ENCODE peak calls at places on chromosomes 16 and 17, in four cellular contexts. One of them, this sample, is unnamed. For H3K4me1, the result is how much of the 10 kb centered on the place peaks cover.

GRCh38 chr16:48617711-48618148 is 7.8 kb upstream of the N4BP1 start:
- DNase-seq in cardiac muscle cell: peak
- DNase-seq in psoas muscle: no peak
- DNase-seq in adrenal gland: peak
- DNase-seq in this sample: no peak

GRCh38 chr16:48912360-48912759 is 302.4 kb upstream of the N4BP1 start:
- DNase-seq in cardiac muscle cell: no peak
- DNase-seq in psoas muscle: no peak
- DNase-seq in adrenal gland: no peak
- DNase-seq in this sample: no peak

GRCh38 chr16:2692251-2692947 is 10.1 kb downstream of the KCTD5 start:
- DNase-seq in cardiac muscle cell: no peak
- DNase-seq in psoas muscle: peak
- DNase-seq in adrenal gland: peak
- DNase-seq in this sample: no peak

GRCh38 chr16:55294947-55295346 is 29.1 kb upstream of the IRX6 start:
- DNase-seq in cardiac muscle cell: peak
- DNase-seq in psoas muscle: peak
- DNase-seq in adrenal gland: no peak
- DNase-seq in this sample: no peak

GRCh38 chr17:50018909-50019308 is 23.9 kb upstream of the DLX3 start:
- DNase-seq in cardiac muscle cell: no peak
- DNase-seq in psoas muscle: no peak
- DNase-seq in adrenal gland: no peak
- DNase-seq in this sample: no peak

GRCh38 chr17:83055911-83056582 is 23.4 kb upstream of the METRNL start:
- DNase-seq in cardiac muscle cell: no peak
- DNase-seq in psoas muscle: peak
- DNase-seq in adrenal gland: peak
- DNase-seq in this sample: no peak

GRCh38 chr17:46129302-46129701 is 63.9 kb downstream of the KANSL1 start:
- DNase-seq in cardiac muscle cell: peak
- DNase-seq in psoas muscle: no peak
- DNase-seq in adrenal gland: no peak
- DNase-seq in this sample: no peak

GRCh38 chr16:27628216-27628945 is 78.4 kb downstream of the KATNIP start:
- DNase-seq in cardiac muscle cell: peak
- DNase-seq in psoas muscle: no peak
- DNase-seq in adrenal gland: no peak
- DNase-seq in this sample: no peak

GRCh38 chr16:84410361-84411138 is 42.2 kb downstream of the ATP2C2 start:
- DNase-seq in cardiac muscle cell: no peak
- DNase-seq in psoas muscle: no peak
- DNase-seq in adrenal gland: no peak
- DNase-seq in this sample: no peak

GRCh38 chr17:229130-229944 is 47.9 kb upstream of the DOC2B start:
- DNase-seq in cardiac muscle cell: no peak
- DNase-seq in psoas muscle: peak
- DNase-seq in adrenal gland: no peak
- DNase-seq in this sample: no peak

GRCh38 chr17:231966-232807 is 50.7 kb upstream of the DOC2B start:
- DNase-seq in cardiac muscle cell: no peak
- DNase-seq in psoas muscle: peak
- DNase-seq in adrenal gland: peak
- DNase-seq in this sample: no peak

GRCh38 chr17:229945-230235 is 48.4 kb upstream of the DOC2B start:
- DNase-seq in cardiac muscle cell: no peak
- DNase-seq in psoas muscle: no peak
- DNase-seq in adrenal gland: no peak
- DNase-seq in this sample: no peak

GRCh38 chr17:230371-230770 is 48.9 kb upstream of the DOC2B start:
- DNase-seq in cardiac muscle cell: no peak
- DNase-seq in psoas muscle: peak
- DNase-seq in adrenal gland: no peak
- DNase-seq in this sample: no peak

GRCh38 chr17:231191-231965 is 49.9 kb upstream of the DOC2B start:
- DNase-seq in cardiac muscle cell: no peak
- DNase-seq in psoas muscle: peak
- DNase-seq in adrenal gland: no peak
- DNase-seq in this sample: no peak
- H3K27ac ChIP-seq in cardiac muscle cell: peak
- H3K27ac ChIP-seq in psoas muscle: no peak
- H3K27ac ChIP-seq in adrenal gland: no peak
- H3K27ac ChIP-seq in this sample: no peak

GRCh38 chr16:22847690-22848089 is 33.7 kb downstream of the HS3ST2 start:
- DNase-seq in cardiac muscle cell: no peak
- DNase-seq in psoas muscle: no peak
- DNase-seq in adrenal gland: no peak
- DNase-seq in this sample: no peak
- H3K4me1 ChIP-seq in cardiac muscle cell: under half
- H3K4me1 ChIP-seq in psoas muscle: under half
- H3K4me1 ChIP-seq in adrenal gland: under half
- H3K4me1 ChIP-seq in this sample: under half

GRCh38 chr17:1593630-1593931 is 31.0 kb upstream of the PITPNA start:
- DNase-seq in cardiac muscle cell: no peak
- DNase-seq in psoas muscle: no peak
- DNase-seq in adrenal gland: no peak
- DNase-seq in this sample: no peak
- H3K4me3 ChIP-seq in cardiac muscle cell: no peak
- H3K4me3 ChIP-seq in psoas muscle: no peak
- H3K4me3 ChIP-seq in adrenal gland: no peak
- H3K4me3 ChIP-seq in this sample: no peak

DNA sequence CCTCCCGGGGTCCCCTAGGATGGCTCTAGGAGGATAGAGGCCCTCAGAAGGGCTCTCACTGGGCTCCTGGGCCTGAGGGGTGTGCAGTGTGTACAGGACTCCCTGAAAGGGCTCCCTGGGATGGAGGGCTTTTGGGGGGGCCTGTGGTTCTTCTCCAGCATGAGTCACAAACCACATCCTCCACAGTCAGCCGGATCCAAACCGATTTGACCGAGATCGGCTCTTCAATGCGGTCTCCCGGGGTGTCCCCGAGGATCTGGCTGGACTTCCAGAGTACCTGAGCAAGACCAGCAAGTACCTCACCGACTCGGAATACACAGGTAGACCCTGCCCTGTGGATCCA is 4.5 kb downstream of the TRPV2 start:
- DNase-seq in cardiac muscle cell: no peak
- DNase-seq in psoas muscle: no peak
- DNase-seq in adrenal gland: no peak
- DNase-seq in this sample: no peak
- H3K27ac ChIP-seq in cardiac muscle cell: no peak
- H3K27ac ChIP-seq in psoas muscle: peak
- H3K27ac ChIP-seq in adrenal gland: peak
- H3K27ac ChIP-seq in this sample: no peak

DNA sequence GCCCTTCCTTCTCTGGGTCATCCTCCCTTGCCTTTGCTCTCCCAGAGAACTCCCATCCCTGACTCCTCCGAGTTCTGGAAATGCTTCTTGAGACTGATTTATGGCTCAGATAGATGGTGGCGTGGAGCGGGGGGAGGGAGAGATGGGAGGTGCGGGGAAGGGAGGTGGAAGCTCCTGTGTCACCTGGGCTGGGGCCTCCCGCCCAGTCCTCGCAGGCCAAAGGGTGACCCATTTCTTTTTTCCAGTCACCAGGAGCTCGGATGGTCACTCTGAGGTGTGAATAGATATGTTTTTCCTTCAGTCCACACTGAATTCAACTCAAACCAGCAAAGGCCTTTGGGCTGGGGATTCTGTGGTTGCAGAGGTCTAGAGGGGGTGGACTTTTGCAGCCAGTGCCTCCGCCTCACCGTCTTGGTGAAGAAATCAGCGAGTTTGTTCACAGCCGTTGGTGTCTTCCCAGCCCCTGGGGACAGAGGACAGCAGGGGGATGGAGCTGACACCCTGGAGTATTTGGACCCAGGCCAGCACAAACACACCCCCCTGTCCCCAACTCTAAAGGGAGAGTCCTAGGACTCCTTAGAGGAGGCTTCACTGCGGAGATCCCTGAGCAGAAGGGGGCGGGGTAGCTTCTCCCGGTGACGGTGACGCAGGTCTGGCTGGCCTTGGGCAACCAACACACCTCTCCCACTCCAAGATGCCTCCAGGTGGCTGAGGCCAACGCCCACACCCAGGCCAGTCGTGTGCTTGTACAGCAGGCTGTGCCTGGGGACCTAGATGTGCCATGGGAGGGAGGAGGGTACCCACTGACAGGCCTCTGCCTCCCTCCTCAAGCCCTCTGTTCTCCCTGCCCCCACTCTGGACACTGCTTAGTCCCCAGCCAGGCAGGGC is 80.6 kb downstream of the AMFR start:
- DNase-seq in cardiac muscle cell: no peak
- DNase-seq in psoas muscle: peak
- DNase-seq in adrenal gland: no peak
- DNase-seq in this sample: no peak
- H3K4me1 ChIP-seq in cardiac muscle cell: under half
- H3K4me1 ChIP-seq in psoas muscle: under half
- H3K4me1 ChIP-seq in adrenal gland: under half
- H3K4me1 ChIP-seq in this sample: under half

DNA sequence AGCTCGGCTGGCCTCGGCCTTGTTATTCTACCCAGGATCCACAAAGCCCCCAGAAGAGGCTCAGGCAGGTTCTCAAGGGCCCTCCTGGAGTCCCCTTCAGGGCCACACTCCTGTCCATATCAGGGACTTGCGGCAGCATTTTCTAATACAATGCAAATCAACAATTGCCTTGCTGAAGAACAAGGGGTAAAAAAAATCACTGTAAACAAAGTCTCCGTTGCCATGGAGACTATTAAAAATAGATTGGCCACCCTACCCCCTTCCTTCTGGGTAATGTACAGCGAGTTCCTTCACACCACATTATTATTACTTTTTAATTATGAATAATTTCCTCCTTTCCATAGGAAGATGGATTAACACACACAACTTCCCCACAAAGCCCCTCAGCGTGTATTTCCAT is 196.8 kb downstream of the RBFOX3 start:
- DNase-seq in cardiac muscle cell: no peak
- DNase-seq in psoas muscle: no peak
- DNase-seq in adrenal gland: no peak
- DNase-seq in this sample: no peak
- H3K4me3 ChIP-seq in cardiac muscle cell: no peak
- H3K4me3 ChIP-seq in psoas muscle: no peak
- H3K4me3 ChIP-seq in adrenal gland: no peak
- H3K4me3 ChIP-seq in this sample: no peak

DNA sequence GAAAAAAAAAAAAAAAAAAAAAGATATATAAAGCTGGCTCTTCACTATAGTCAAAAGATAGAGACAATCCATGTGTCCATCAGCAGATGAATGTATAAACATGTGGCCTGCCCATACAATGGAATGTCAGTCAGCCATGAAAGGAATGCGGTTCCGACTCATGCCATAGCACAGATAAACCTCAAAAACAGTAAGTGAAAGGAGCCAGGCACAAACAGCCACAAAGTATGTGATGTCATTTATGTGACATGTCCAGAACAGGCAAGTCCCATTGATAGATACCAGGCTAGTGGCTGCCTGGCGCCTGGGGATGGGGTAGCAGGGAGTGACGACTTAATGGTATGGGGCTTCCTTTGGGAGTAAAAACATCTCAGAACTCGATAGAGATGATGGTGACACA is 155.7 kb downstream of the CMIP start:
- DNase-seq in cardiac muscle cell: peak
- DNase-seq in psoas muscle: no peak
- DNase-seq in adrenal gland: no peak
- DNase-seq in this sample: no peak
- H3K27ac ChIP-seq in cardiac muscle cell: peak
- H3K27ac ChIP-seq in psoas muscle: no peak
- H3K27ac ChIP-seq in adrenal gland: no peak
- H3K27ac ChIP-seq in this sample: no peak

This sample was measured in iPS DF 6.9.